ENCODE peak calls at places on chromosomes 3 and 15, in ten cellular contexts. One of them, this sample, is unnamed.

GRCh38 chr15:48267766-48268165 is 61.7 kb downstream of the SLC12A1 start:
- DNase-seq in T-cell: no peak
- DNase-seq in lower lobe of right lung: no peak
- DNase-seq in omental fat pad: no peak
- DNase-seq in stimulated activated CD8-positive, alpha-beta memory T cell treated with anti-CD3 and anti-CD28 coated beads, Interleukin-4, amount 100 ng/mL, for 48 hours: no peak
- DNase-seq in RWPE1: no peak
- DNase-seq in effector CD4-positive, alpha-beta T cell: no peak
- DNase-seq in A549: no peak
- DNase-seq in osteocyte: no peak
- DNase-seq in EL: no peak
- DNase-seq in this sample: no peak

GRCh38 chr15:29134239-29134638 is 135.4 kb downstream of the NSMCE3 start:
- DNase-seq in T-cell: no peak
- DNase-seq in lower lobe of right lung: no peak
- DNase-seq in omental fat pad: no peak
- DNase-seq in stimulated activated CD8-positive, alpha-beta memory T cell treated with anti-CD3 and anti-CD28 coated beads, Interleukin-4, amount 100 ng/mL, for 48 hours: no peak
- DNase-seq in RWPE1: no peak
- DNase-seq in effector CD4-positive, alpha-beta T cell: no peak
- DNase-seq in A549: no peak
- DNase-seq in osteocyte: no peak
- DNase-seq in EL: no peak
- DNase-seq in this sample: no peak

GRCh38 chr3:172208586-172209332 is 169.4 kb downstream of the FNDC3B start:
- DNase-seq in T-cell: peak; percentile 4
- DNase-seq in lower lobe of right lung: no peak
- DNase-seq in omental fat pad: no peak
- DNase-seq in stimulated activated CD8-positive, alpha-beta memory T cell treated with anti-CD3 and anti-CD28 coated beads, Interleukin-4, amount 100 ng/mL, for 48 hours: no peak
- DNase-seq in RWPE1: no peak
- DNase-seq in effector CD4-positive, alpha-beta T cell: no peak
- DNase-seq in A549: no peak
- DNase-seq in osteocyte: no peak
- DNase-seq in EL: no peak
- DNase-seq in this sample: no peak

GRCh38 chr15:33113666-33114483 is 80.6 kb downstream of the FMN1 start:
- DNase-seq in T-cell: no peak
- DNase-seq in lower lobe of right lung: no peak
- DNase-seq in omental fat pad: no peak
- DNase-seq in stimulated activated CD8-positive, alpha-beta memory T cell treated with anti-CD3 and anti-CD28 coated beads, Interleukin-4, amount 100 ng/mL, for 48 hours: no peak
- DNase-seq in RWPE1: no peak
- DNase-seq in effector CD4-positive, alpha-beta T cell: no peak
- DNase-seq in A549: no peak
- DNase-seq in osteocyte: no peak
- DNase-seq in EL: no peak
- DNase-seq in this sample: no peak

GRCh38 chr3:4507010-4507596 is 14.0 kb downstream of the ITPR1 start:
- DNase-seq in T-cell: no peak
- DNase-seq in lower lobe of right lung: no peak
- DNase-seq in omental fat pad: no peak
- DNase-seq in stimulated activated CD8-positive, alpha-beta memory T cell treated with anti-CD3 and anti-CD28 coated beads, Interleukin-4, amount 100 ng/mL, for 48 hours: no peak
- DNase-seq in RWPE1: no peak
- DNase-seq in effector CD4-positive, alpha-beta T cell: no peak
- DNase-seq in A549: no peak
- DNase-seq in osteocyte: no peak
- DNase-seq in EL: no peak
- DNase-seq in this sample: no peak

GRCh38 chr3:62368705-62369475 is 4.5 kb downstream of the FEZF2 start:
- DNase-seq in T-cell: no peak
- DNase-seq in lower lobe of right lung: no peak
- DNase-seq in omental fat pad: no peak
- DNase-seq in stimulated activated CD8-positive, alpha-beta memory T cell treated with anti-CD3 and anti-CD28 coated beads, Interleukin-4, amount 100 ng/mL, for 48 hours: no peak
- DNase-seq in RWPE1: no peak
- DNase-seq in effector CD4-positive, alpha-beta T cell: no peak
- DNase-seq in A549: no peak
- DNase-seq in osteocyte: no peak
- DNase-seq in EL: no peak
- DNase-seq in this sample: no peak

GRCh38 chr3:8278448-8278847 is 223.2 kb upstream of the LMCD1 start:
- DNase-seq in T-cell: no peak
- DNase-seq in lower lobe of right lung: no peak
- DNase-seq in omental fat pad: no peak
- DNase-seq in stimulated activated CD8-positive, alpha-beta memory T cell treated with anti-CD3 and anti-CD28 coated beads, Interleukin-4, amount 100 ng/mL, for 48 hours: no peak
- DNase-seq in RWPE1: no peak
- DNase-seq in effector CD4-positive, alpha-beta T cell: no peak
- DNase-seq in A549: peak; percentile 34
- DNase-seq in osteocyte: no peak
- DNase-seq in EL: no peak
- DNase-seq in this sample: no peak

GRCh38 chr3:112378989-112379692 is 46.2 kb downstream of the CD200 start:
- DNase-seq in T-cell: no peak
- DNase-seq in lower lobe of right lung: no peak
- DNase-seq in omental fat pad: no peak
- DNase-seq in stimulated activated CD8-positive, alpha-beta memory T cell treated with anti-CD3 and anti-CD28 coated beads, Interleukin-4, amount 100 ng/mL, for 48 hours: peak; percentile 34
- DNase-seq in RWPE1: peak; percentile 78
- DNase-seq in effector CD4-positive, alpha-beta T cell: no peak
- DNase-seq in A549: no peak
- DNase-seq in osteocyte: no peak
- DNase-seq in EL: peak; percentile 7
- DNase-seq in this sample: no peak

GRCh38 chr3:168183774-168184173 is 88.0 kb upstream of the GOLIM4 start:
- DNase-seq in T-cell: no peak
- DNase-seq in lower lobe of right lung: no peak
- DNase-seq in omental fat pad: no peak
- DNase-seq in stimulated activated CD8-positive, alpha-beta memory T cell treated with anti-CD3 and anti-CD28 coated beads, Interleukin-4, amount 100 ng/mL, for 48 hours: no peak
- DNase-seq in RWPE1: no peak
- DNase-seq in effector CD4-positive, alpha-beta T cell: no peak
- DNase-seq in A549: no peak
- DNase-seq in osteocyte: no peak
- DNase-seq in EL: no peak
- DNase-seq in this sample: no peak

GRCh38 chr3:34533468-34533867 is 735.0 kb downstream of the PDCD6IP start:
- DNase-seq in T-cell: no peak
- DNase-seq in lower lobe of right lung: no peak
- DNase-seq in omental fat pad: no peak
- DNase-seq in stimulated activated CD8-positive, alpha-beta memory T cell treated with anti-CD3 and anti-CD28 coated beads, Interleukin-4, amount 100 ng/mL, for 48 hours: no peak
- DNase-seq in RWPE1: no peak
- DNase-seq in effector CD4-positive, alpha-beta T cell: no peak
- DNase-seq in A549: no peak
- DNase-seq in osteocyte: no peak
- DNase-seq in EL: no peak
- DNase-seq in this sample: no peak

GRCh38 chr15:91885054-91885453 is 31.5 kb downstream of the SLCO3A1 start:
- DNase-seq in T-cell: no peak
- DNase-seq in lower lobe of right lung: no peak
- DNase-seq in omental fat pad: no peak
- DNase-seq in stimulated activated CD8-positive, alpha-beta memory T cell treated with anti-CD3 and anti-CD28 coated beads, Interleukin-4, amount 100 ng/mL, for 48 hours: no peak
- DNase-seq in RWPE1: no peak
- DNase-seq in effector CD4-positive, alpha-beta T cell: no peak
- DNase-seq in A549: no peak
- DNase-seq in osteocyte: no peak
- DNase-seq in EL: no peak
- DNase-seq in this sample: no peak